ENCODE peak calls at places on chromosome X, in five cellular contexts. One of them, this sample, is unnamed.

GRCh38 chrX:56794404-56794803 is 65.4 kb downstream of the NBDY start:
- DNase-seq in heart left ventricle: no peak
- DNase-seq in CD8-positive, alpha-beta T cell: no peak
- DNase-seq in WTC11: no peak
- DNase-seq in tibial artery: no peak
- DNase-seq in this sample: no peak

GRCh38 chrX:54921427-54922021 is 900 bp downstream of the TRO start:
- DNase-seq in heart left ventricle: peak
- DNase-seq in tibial artery: peak
- DNase-seq in CD8-positive, alpha-beta T cell: peak
- DNase-seq in WTC11: peak
- DNase-seq in this sample: no peak

GRCh38 chrX:41921492-41922124 is 1.7 kb downstream of the CASK start:
- DNase-seq in WTC11: no peak
- DNase-seq in CD8-positive, alpha-beta T cell: no peak
- DNase-seq in heart left ventricle: no peak
- DNase-seq in tibial artery: peak
- DNase-seq in this sample: peak

GRCh38 chrX:31893525-31893924 is 821.7 kb upstream of the FTHL17 start:
- DNase-seq in WTC11: no peak
- DNase-seq in tibial artery: no peak
- DNase-seq in CD8-positive, alpha-beta T cell: no peak
- DNase-seq in heart left ventricle: no peak
- DNase-seq in this sample: no peak

GRCh38 chrX:149274516-149275105 is 230.5 kb downstream of the IDS start:
- DNase-seq in tibial artery: no peak
- DNase-seq in heart left ventricle: no peak
- DNase-seq in CD8-positive, alpha-beta T cell: no peak
- DNase-seq in WTC11: no peak
- DNase-seq in this sample: peak

GRCh38 chrX:109862386-109862910 is 129.4 kb upstream of the ACSL4 start:
- DNase-seq in tibial artery: no peak
- DNase-seq in CD8-positive, alpha-beta T cell: no peak
- DNase-seq in heart left ventricle: no peak
- DNase-seq in WTC11: no peak
- DNase-seq in this sample: peak

GRCh38 chrX:12981880-12982279 is 7.0 kb downstream of the TMSB4X start:
- DNase-seq in CD8-positive, alpha-beta T cell: no peak
- DNase-seq in tibial artery: no peak
- DNase-seq in WTC11: no peak
- DNase-seq in heart left ventricle: no peak
- DNase-seq in this sample: no peak

GRCh38 chrX:66074920-66075879 is 35.3 kb upstream of the VSIG4 start:
- DNase-seq in heart left ventricle: peak
- DNase-seq in CD8-positive, alpha-beta T cell: peak
- DNase-seq in WTC11: no peak
- DNase-seq in tibial artery: peak
- DNase-seq in this sample: peak

GRCh38 chrX:132769609-132770008 is 188.8 kb downstream of the HS6ST2 start:
- DNase-seq in CD8-positive, alpha-beta T cell: no peak
- DNase-seq in heart left ventricle: no peak
- DNase-seq in tibial artery: no peak
- DNase-seq in WTC11: no peak
- DNase-seq in this sample: no peak

GRCh38 chrX:26999634-27000033 is 463.5 kb downstream of the PPP4R3C start:
- DNase-seq in CD8-positive, alpha-beta T cell: no peak
- DNase-seq in heart left ventricle: no peak
- DNase-seq in tibial artery: no peak
- DNase-seq in WTC11: no peak
- DNase-seq in this sample: no peak

GRCh38 chrX:74225111-74225510 is 78.9 kb upstream of the ZCCHC13 start:
- DNase-seq in WTC11: no peak
- DNase-seq in CD8-positive, alpha-beta T cell: no peak
- DNase-seq in heart left ventricle: no peak
- DNase-seq in tibial artery: no peak
- DNase-seq in this sample: no peak

GRCh38 chrX:65647801-65648200 is 19.7 kb upstream of the MSN start:
- DNase-seq in heart left ventricle: no peak
- DNase-seq in CD8-positive, alpha-beta T cell: no peak
- DNase-seq in tibial artery: no peak
- DNase-seq in WTC11: no peak
- DNase-seq in this sample: no peak

GRCh38 chrX:850471-850916 is 219.9 kb downstream of the SHOX start:
- DNase-seq in heart left ventricle: no peak
- DNase-seq in CD8-positive, alpha-beta T cell: no peak
- DNase-seq in WTC11: peak
- DNase-seq in tibial artery: no peak
- DNase-seq in this sample: no peak

GRCh38 chrX:43585922-43586321 is 70.2 kb upstream of the MAOA start:
- DNase-seq in tibial artery: no peak
- DNase-seq in heart left ventricle: no peak
- DNase-seq in CD8-positive, alpha-beta T cell: no peak
- DNase-seq in WTC11: no peak
- DNase-seq in this sample: no peak

GRCh38 chrX:153727108-153727931 is 2.7 kb downstream of the ABCD1 start:
- DNase-seq in heart left ventricle: peak
- DNase-seq in WTC11: no peak
- DNase-seq in tibial artery: peak
- DNase-seq in CD8-positive, alpha-beta T cell: no peak
- DNase-seq in this sample: peak

GRCh38 chrX:102846544-102847236 is 90.4 kb upstream of the RAB40AL start:
- DNase-seq in WTC11: no peak
- DNase-seq in heart left ventricle: no peak
- DNase-seq in tibial artery: no peak
- DNase-seq in CD8-positive, alpha-beta T cell: no peak
- DNase-seq in this sample: peak

GRCh38 chrX:78102100-78102499 is 1.9 kb upstream of the PGK1 start:
- DNase-seq in WTC11: no peak
- DNase-seq in heart left ventricle: no peak
- DNase-seq in CD8-positive, alpha-beta T cell: no peak
- DNase-seq in tibial artery: no peak
- DNase-seq in this sample: no peak

GRCh38 chrX:84188320-84188834 is 378 bp upstream of the RPS6KA6 start:
- DNase-seq in WTC11: peak
- DNase-seq in heart left ventricle: peak
- DNase-seq in CD8-positive, alpha-beta T cell: no peak
- DNase-seq in tibial artery: peak
- DNase-seq in this sample: no peak

GRCh38 chrX:23008431-23009099 is 8.8 kb downstream of the DDX53 start:
- DNase-seq in tibial artery: no peak
- DNase-seq in heart left ventricle: no peak
- DNase-seq in CD8-positive, alpha-beta T cell: no peak
- DNase-seq in WTC11: no peak
- DNase-seq in this sample: peak

GRCh38 chrX:19758536-19758935 is 128.9 kb downstream of the SH3KBP1 start:
- DNase-seq in heart left ventricle: no peak
- DNase-seq in tibial artery: no peak
- DNase-seq in WTC11: no peak
- DNase-seq in CD8-positive, alpha-beta T cell: no peak
- DNase-seq in this sample: no peak

GRCh38 chrX:78725257-78725656 is 22.3 kb upstream of the LPAR4 start:
- DNase-seq in heart left ventricle: no peak
- DNase-seq in tibial artery: no peak
- DNase-seq in WTC11: no peak
- DNase-seq in CD8-positive, alpha-beta T cell: no peak
- DNase-seq in this sample: no peak

GRCh38 chrX:19303216-19303880 is 40.4 kb upstream of the PDHA1 start:
- DNase-seq in CD8-positive, alpha-beta T cell: no peak
- DNase-seq in heart left ventricle: no peak
- DNase-seq in WTC11: no peak
- DNase-seq in tibial artery: peak
- DNase-seq in this sample: peak

GRCh38 chrX:10242036-10242435 is 85.3 kb downstream of the CLCN4 start:
- DNase-seq in heart left ventricle: no peak
- DNase-seq in tibial artery: no peak
- DNase-seq in WTC11: no peak
- DNase-seq in CD8-positive, alpha-beta T cell: no peak
- DNase-seq in this sample: no peak

GRCh38 chrX:13627306-13627705 is 25.6 kb upstream of the TCEANC start:
- DNase-seq in tibial artery: no peak
- DNase-seq in WTC11: no peak
- DNase-seq in heart left ventricle: no peak
- DNase-seq in CD8-positive, alpha-beta T cell: no peak
- DNase-seq in this sample: no peak

GRCh38 chrX:22634081-22634480 is 361.4 kb downstream of the CBLL2 start:
- DNase-seq in tibial artery: no peak
- DNase-seq in heart left ventricle: no peak
- DNase-seq in CD8-positive, alpha-beta T cell: no peak
- DNase-seq in WTC11: no peak
- DNase-seq in this sample: no peak

GRCh38 chrX:10990418-10990817 is 120.7 kb upstream of the HCCS start:
- DNase-seq in tibial artery: no peak
- DNase-seq in WTC11: no peak
- DNase-seq in heart left ventricle: no peak
- DNase-seq in CD8-positive, alpha-beta T cell: no peak
- DNase-seq in this sample: no peak

GRCh38 chrX:141176586-141177451 is at the start of gene LDOC1:
- DNase-seq in tibial artery: peak
- DNase-seq in CD8-positive, alpha-beta T cell: peak
- DNase-seq in heart left ventricle: peak
- DNase-seq in WTC11: peak
- DNase-seq in this sample: peak

GRCh38 chrX:134738986-134739744 is 80.9 kb upstream of the PLAC1 start:
- DNase-seq in WTC11: no peak
- DNase-seq in tibial artery: no peak
- DNase-seq in CD8-positive, alpha-beta T cell: no peak
- DNase-seq in heart left ventricle: no peak
- DNase-seq in this sample: no peak

GRCh38 chrX:47193475-47194241 is at the start of gene UBA1:
- DNase-seq in CD8-positive, alpha-beta T cell: peak
- DNase-seq in heart left ventricle: peak
- DNase-seq in tibial artery: peak
- DNase-seq in WTC11: peak
- DNase-seq in this sample: peak

GRCh38 chrX:13662537-13662841 is 9.5 kb downstream of the TCEANC start:
- DNase-seq in WTC11: no peak
- DNase-seq in tibial artery: no peak
- DNase-seq in heart left ventricle: no peak
- DNase-seq in CD8-positive, alpha-beta T cell: no peak
- DNase-seq in this sample: peak

GRCh38 chrX:3263681-3264126 is 82.7 kb downstream of the MXRA5 start:
- DNase-seq in CD8-positive, alpha-beta T cell: no peak
- DNase-seq in tibial artery: no peak
- DNase-seq in WTC11: no peak
- DNase-seq in heart left ventricle: no peak
- DNase-seq in this sample: peak

GRCh38 chrX:68676340-68676739 is 28.9 kb downstream of the STARD8 start:
- DNase-seq in heart left ventricle: no peak
- DNase-seq in CD8-positive, alpha-beta T cell: no peak
- DNase-seq in tibial artery: no peak
- DNase-seq in WTC11: no peak
- DNase-seq in this sample: no peak

GRCh38 chrX:137194164-137194563 is 160.4 kb upstream of the GPR101 start:
- DNase-seq in WTC11: peak
- DNase-seq in tibial artery: no peak
- DNase-seq in CD8-positive, alpha-beta T cell: no peak
- DNase-seq in heart left ventricle: no peak
- DNase-seq in this sample: peak

GRCh38 chrX:26851981-26852380 is 611.2 kb downstream of the PPP4R3C start:
- DNase-seq in WTC11: no peak
- DNase-seq in CD8-positive, alpha-beta T cell: no peak
- DNase-seq in heart left ventricle: no peak
- DNase-seq in tibial artery: no peak
- DNase-seq in this sample: peak

DNA sequence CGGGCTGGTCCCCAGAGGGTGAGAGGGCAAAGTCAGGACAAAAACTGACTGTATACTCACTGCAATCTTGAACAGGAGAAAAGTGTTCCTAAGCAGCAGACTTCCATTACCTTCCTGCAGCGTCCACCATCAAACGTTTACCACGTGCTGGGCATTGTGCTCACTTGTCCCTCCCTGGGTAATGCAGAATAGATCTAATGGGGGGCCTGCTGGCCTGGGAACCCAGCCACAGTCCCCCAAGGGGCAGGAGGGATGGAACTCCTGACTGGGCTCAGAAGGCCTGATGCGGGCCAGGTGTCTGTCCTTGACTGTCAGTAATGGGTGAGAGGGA is 37.6 kb upstream of the FAM156A start:
- DNase-seq in CD8-positive, alpha-beta T cell: no peak
- DNase-seq in tibial artery: no peak
- DNase-seq in WTC11: no peak
- DNase-seq in heart left ventricle: no peak
- DNase-seq in this sample: no peak
- TF ChIP-seq CTCF in CD8-positive, alpha-beta T cell: no peak
- TF ChIP-seq CTCF in tibial artery: no peak
- TF ChIP-seq CTCF in WTC11: no peak
- TF ChIP-seq CTCF in heart left ventricle: no peak
- TF ChIP-seq CTCF in this sample: no peak

GRCh38 chrX:48493890-48494364 is 14.9 kb upstream of the PORCN start:
- DNase-seq in tibial artery: no peak
- DNase-seq in heart left ventricle: no peak
- DNase-seq in CD8-positive, alpha-beta T cell: no peak
- DNase-seq in WTC11: peak
- DNase-seq in this sample: peak
- TF ChIP-seq CTCF in tibial artery: no peak
- TF ChIP-seq CTCF in heart left ventricle: peak
- TF ChIP-seq CTCF in CD8-positive, alpha-beta T cell: no peak
- TF ChIP-seq CTCF in WTC11: no peak
- TF ChIP-seq CTCF in this sample: peak

GRCh38 chrX:16993791-16994318 is 47.4 kb downstream of the REPS2 start:
- DNase-seq in CD8-positive, alpha-beta T cell: no peak
- DNase-seq in WTC11: no peak
- DNase-seq in tibial artery: no peak
- DNase-seq in heart left ventricle: no peak
- DNase-seq in this sample: peak
- TF ChIP-seq CTCF in CD8-positive, alpha-beta T cell: no peak
- TF ChIP-seq CTCF in WTC11: no peak
- TF ChIP-seq CTCF in tibial artery: no peak
- TF ChIP-seq CTCF in heart left ventricle: no peak
- TF ChIP-seq CTCF in this sample: no peak

DNA sequence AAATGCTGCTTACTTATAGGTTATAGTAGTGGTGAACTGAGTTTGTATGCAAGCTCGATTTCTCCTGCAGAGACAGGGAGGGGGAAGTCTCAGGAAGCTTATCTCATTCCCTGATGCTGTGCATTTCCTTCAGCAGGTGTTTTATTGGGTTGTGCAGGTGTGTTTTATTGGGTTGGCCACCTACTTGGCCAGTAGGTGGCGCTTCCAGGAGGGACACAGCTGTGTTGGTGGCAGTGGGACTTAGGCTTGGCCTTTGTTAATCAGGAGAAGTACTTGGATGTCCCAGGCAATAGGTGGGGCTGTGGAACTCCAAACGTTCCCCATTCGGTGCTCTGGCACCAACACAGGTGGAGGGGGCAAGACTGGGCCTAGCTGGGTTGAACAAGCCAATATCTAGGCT is 196.0 kb upstream of the DCAF8L1 start:
- DNase-seq in CD8-positive, alpha-beta T cell: no peak
- DNase-seq in heart left ventricle: no peak
- DNase-seq in tibial artery: no peak
- DNase-seq in WTC11: peak
- DNase-seq in this sample: peak
- TF ChIP-seq CTCF in CD8-positive, alpha-beta T cell: no peak
- TF ChIP-seq CTCF in heart left ventricle: no peak
- TF ChIP-seq CTCF in tibial artery: no peak
- TF ChIP-seq CTCF in WTC11: peak
- TF ChIP-seq CTCF in this sample: peak

GRCh38 chrX:125436855-125437254 is 117.2 kb downstream of the TEX13C start:
- DNase-seq in tibial artery: no peak
- DNase-seq in heart left ventricle: no peak
- DNase-seq in CD8-positive, alpha-beta T cell: no peak
- DNase-seq in WTC11: no peak
- DNase-seq in this sample: peak
- TF ChIP-seq CTCF in tibial artery: peak
- TF ChIP-seq CTCF in heart left ventricle: no peak
- TF ChIP-seq CTCF in CD8-positive, alpha-beta T cell: no peak
- TF ChIP-seq CTCF in WTC11: peak
- TF ChIP-seq CTCF in this sample: peak

GRCh38 chrX:7941390-7942042 is 14.3 kb upstream of the PNPLA4 start:
- DNase-seq in CD8-positive, alpha-beta T cell: no peak
- DNase-seq in WTC11: peak
- DNase-seq in tibial artery: no peak
- DNase-seq in heart left ventricle: no peak
- DNase-seq in this sample: peak
- TF ChIP-seq CTCF in CD8-positive, alpha-beta T cell: no peak
- TF ChIP-seq CTCF in WTC11: no peak
- TF ChIP-seq CTCF in tibial artery: no peak
- TF ChIP-seq CTCF in heart left ventricle: no peak
- TF ChIP-seq CTCF in this sample: peak

This sample was measured in MCF 10A.